ENCODE peak calls at places on chromosomes 3 and 15, in six cellular contexts. A is Calu3, N is GM13977, Y is brain microvascular endothelial cell, P is sigmoid colon, V is body of pancreas. K is an unnamed sample.

GRCh38 chr3:109806929-109807328 is 469.6 kb upstream of the DPPA4 start:
- DNase-seq in A (peak), N (no peak), Y (peak), P (no peak), V (no peak), K (no peak)

GRCh38 chr3:160343132-160343531 is 55.9 kb downstream of the IFT80 start:
- DNase-seq in A (no peak), N (peak), Y (no peak), P (no peak), V (no peak), K (no peak)

GRCh38 chr3:39524107-39524506 is 56.6 kb downstream of the MOBP start:
- DNase-seq in A (no peak), N (no peak), Y (no peak), P (no peak), V (no peak), K (no peak)

GRCh38 chr3:3799173-3800075 is at the start of gene LRRN1:
- DNase-seq in A (peak), N (peak), Y (no peak), P (peak), V (peak), K (no peak)

GRCh38 chr3:31934866-31935265 is 46.2 kb downstream of the OSBPL10 start:
- DNase-seq in A (peak), N (no peak), Y (no peak), P (no peak), V (no peak), K (no peak)

GRCh38 chr3:99859855-99860254 is 42.2 kb downstream of the CMSS1 start:
- DNase-seq in A (no peak), N (no peak), Y (no peak), P (no peak), V (no peak), K (peak)

GRCh38 chr15:91849749-91850161 is 3.8 kb upstream of the SLCO3A1 start:
- DNase-seq in A (no peak), N (no peak), Y (peak), P (no peak), V (no peak), K (no peak)

GRCh38 chr15:77714555-77714954 is 81.8 kb upstream of the LINGO1 start:
- DNase-seq in A (no peak), N (no peak), Y (no peak), P (no peak), V (no peak), K (no peak)

GRCh38 chr15:95300958-95301357 is 1029.5 kb upstream of the NR2F2 start:
- DNase-seq in A (no peak), N (no peak), Y (no peak), P (no peak), V (no peak), K (no peak)

GRCh38 chr3:94772402-94772801 is 709.5 kb downstream of the NSUN3 start:
- DNase-seq in A (no peak), N (no peak), Y (no peak), P (no peak), V (no peak), K (no peak)

GRCh38 chr15:85504739-85505676 is 124.6 kb downstream of the AKAP13 start:
- DNase-seq in A (peak), N (peak), Y (peak), P (no peak), V (peak), K (no peak)

GRCh38 chr3:105836533-105836932 is 32.3 kb downstream of the CBLB start:
- DNase-seq in A (no peak), N (peak), Y (peak), P (no peak), V (no peak), K (peak)

GRCh38 chr3:157405457-157405856 is 31.2 kb upstream of the PTX3 start:
- DNase-seq in A (no peak), N (no peak), Y (peak), P (no peak), V (no peak), K (no peak)

GRCh38 chr3:11290743-11291680 is 18.8 kb downstream of the ATG7 start:
- DNase-seq in A (no peak), N (no peak), Y (peak), P (no peak), V (no peak), K (no peak)

GRCh38 chr15:73335471-73335870 is 33.3 kb downstream of the HCN4 start:
- DNase-seq in A (no peak), N (no peak), Y (no peak), P (peak), V (no peak), K (no peak)

GRCh38 chr3:154901263-154901662 is 178.9 kb upstream of the MME start:
- DNase-seq in A (no peak), N (no peak), Y (no peak), P (no peak), V (no peak), K (no peak)

GRCh38 chr15:69478259-69478687 is 25.7 kb downstream of the RPLP1 start:
- DNase-seq in A (peak), N (peak), Y (no peak), P (no peak), V (peak), K (no peak)

GRCh38 chr3:184354121-184354728 is 7.2 kb downstream of the CLCN2 start:
- DNase-seq in A (peak), N (peak), Y (no peak), P (no peak), V (peak), K (no peak)

GRCh38 chr15:101038327-101039003 is 119.3 kb downstream of the LRRK1 start:
- DNase-seq in A (no peak), N (no peak), Y (no peak), P (no peak), V (no peak), K (no peak)

GRCh38 chr3:138356666-138357409 is 8.5 kb downstream of the MRAS start:
- DNase-seq in A (no peak), N (no peak), Y (no peak), P (peak), V (no peak), K (no peak)

GRCh38 chr15:100095896-100096600 is 245.7 kb downstream of the ADAMTS17 start:
- DNase-seq in A (no peak), N (no peak), Y (no peak), P (no peak), V (no peak), K (no peak)

GRCh38 chr15:61115241-61115640 is 113.9 kb downstream of the RORA start:
- DNase-seq in A (no peak), N (no peak), Y (no peak), P (no peak), V (no peak), K (no peak)

GRCh38 chr3:134799393-134799792 is 4.3 kb downstream of the EPHB1 start:
- DNase-seq in A (no peak), N (no peak), Y (no peak), P (no peak), V (no peak), K (no peak)

GRCh38 chr15:71011503-71012155 is 103.6 kb upstream of the THSD4 start:
- DNase-seq in A (peak), N (no peak), Y (peak), P (no peak), V (peak), K (peak)

GRCh38 chr3:135310317-135310716 is 515.3 kb downstream of the EPHB1 start:
- DNase-seq in A (no peak), N (no peak), Y (no peak), P (no peak), V (no peak), K (no peak)

GRCh38 chr3:12175844-12176453 is 17.2 kb upstream of the TIMP4 start:
- DNase-seq in A (peak), N (peak), Y (peak), P (peak), V (peak), K (no peak)

GRCh38 chr3:121362035-121362734 is 183.6 kb downstream of the POLQ start:
- DNase-seq in A (no peak), N (no peak), Y (no peak), P (no peak), V (no peak), K (no peak)

GRCh38 chr15:73989001-73989798 is 2.9 kb downstream of the STOML1 start:
- DNase-seq in A (peak), N (no peak), Y (peak), P (peak), V (no peak), K (no peak)

GRCh38 chr3:65331730-65332129 is 643.9 kb upstream of the ADAMTS9 start:
- DNase-seq in A (no peak), N (no peak), Y (no peak), P (no peak), V (no peak), K (no peak)

GRCh38 chr3:195005759-195006555 is 265.0 kb downstream of the XXYLT1 start:
- DNase-seq in A (no peak), N (no peak), Y (no peak), P (no peak), V (no peak), K (no peak)
- TF ChIP-seq CTCF in A (no peak), N (no peak), Y (no peak), P (no peak), V (no peak), K (no peak)

GRCh38 chr3:122948398-122948797 is 79.2 kb downstream of the SEMA5B start:
- DNase-seq in A (no peak), N (no peak), Y (no peak), P (no peak), V (no peak), K (no peak)
- TF ChIP-seq CTCF in A (no peak), N (peak), Y (peak), P (no peak), V (no peak), K (no peak)

DNA sequence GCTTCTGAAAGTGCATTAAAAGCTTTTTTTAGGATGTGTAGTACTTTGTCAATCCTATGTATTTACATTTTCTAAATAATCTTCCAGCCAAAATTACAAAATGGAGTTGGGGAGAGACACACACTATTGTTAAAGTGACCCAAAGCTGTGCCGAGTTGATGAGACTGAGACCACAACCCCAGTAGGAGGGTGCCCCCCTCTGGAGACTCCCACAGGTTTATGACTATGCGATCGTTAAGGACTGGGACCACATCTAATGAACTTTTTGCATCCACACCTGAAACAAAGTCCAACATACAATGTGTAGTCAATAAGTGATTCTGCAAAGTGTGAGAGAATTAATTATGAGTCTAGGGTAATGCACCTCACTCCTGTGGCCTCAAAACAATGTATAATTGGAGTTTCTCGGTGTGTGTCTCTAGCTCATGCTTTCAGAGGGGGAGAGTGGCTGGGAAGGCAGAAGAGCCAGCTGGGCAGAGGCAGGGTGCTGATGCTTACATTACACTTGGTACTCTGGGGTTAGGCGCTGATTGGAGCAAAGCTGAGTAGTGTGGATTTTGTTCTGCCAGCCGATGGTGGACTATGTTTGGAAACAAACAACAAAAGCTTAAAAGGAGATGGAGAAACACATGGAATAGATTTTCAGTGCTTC is 102.8 kb downstream of the KCNH8 start:
- DNase-seq in A (peak), N (no peak), Y (no peak), P (no peak), V (peak), K (no peak)
- TF ChIP-seq CTCF in A (no peak), N (no peak), Y (no peak), P (no peak), V (peak), K (no peak)

GRCh38 chr3:107855710-107856109 is 235.1 kb downstream of the CD47 start:
- DNase-seq in A (no peak), N (no peak), Y (peak), P (no peak), V (peak), K (no peak)
- TF ChIP-seq CTCF in A (no peak), N (no peak), Y (no peak), P (no peak), V (no peak), K (no peak)

DNA sequence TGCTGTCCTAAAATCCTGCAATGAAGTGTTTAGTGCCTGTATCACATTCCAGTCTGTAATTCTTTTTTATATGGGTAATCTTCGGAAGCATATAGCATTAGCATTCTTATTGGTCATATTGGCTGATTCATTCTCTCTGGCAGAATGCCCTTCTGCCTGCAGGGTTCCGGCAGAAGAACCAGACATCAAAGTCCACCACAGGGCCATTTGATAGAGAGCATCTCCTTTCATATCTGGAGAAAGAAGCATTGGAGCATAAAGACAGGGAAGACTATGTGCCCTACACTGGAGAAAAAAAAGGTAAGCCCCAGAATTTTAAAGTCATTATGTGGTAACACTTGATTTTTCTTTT is 39.6 kb downstream of the TMOD3 start:
- DNase-seq in A (peak), N (no peak), Y (peak), P (no peak), V (no peak), K (no peak)
- TF ChIP-seq CTCF in A (no peak), N (no peak), Y (no peak), P (no peak), V (no peak), K (no peak)

GRCh38 chr15:65610871-65611718 is at the start of gene INTS14:
- DNase-seq in A (peak), N (peak), Y (peak), P (peak), V (peak), K (peak)
- TF ChIP-seq CTCF in A (peak), N (peak), Y (peak), P (peak), V (peak), K (peak)

GRCh38 chr15:92906563-92907081 is 6.5 kb downstream of the CHD2 start:
- DNase-seq in A (peak), N (peak), Y (peak), P (no peak), V (no peak), K (no peak)
- TF ChIP-seq CTCF in A (no peak), N (no peak), Y (no peak), P (no peak), V (no peak), K (no peak)

GRCh38 chr3:16399473-16399872 is 114.0 kb downstream of the RFTN1 start:
- DNase-seq in A (peak), N (no peak), Y (peak), P (no peak), V (no peak), K (peak)
- TF ChIP-seq CTCF in A (no peak), N (no peak), Y (peak), P (no peak), V (no peak), K (peak)

DNA sequence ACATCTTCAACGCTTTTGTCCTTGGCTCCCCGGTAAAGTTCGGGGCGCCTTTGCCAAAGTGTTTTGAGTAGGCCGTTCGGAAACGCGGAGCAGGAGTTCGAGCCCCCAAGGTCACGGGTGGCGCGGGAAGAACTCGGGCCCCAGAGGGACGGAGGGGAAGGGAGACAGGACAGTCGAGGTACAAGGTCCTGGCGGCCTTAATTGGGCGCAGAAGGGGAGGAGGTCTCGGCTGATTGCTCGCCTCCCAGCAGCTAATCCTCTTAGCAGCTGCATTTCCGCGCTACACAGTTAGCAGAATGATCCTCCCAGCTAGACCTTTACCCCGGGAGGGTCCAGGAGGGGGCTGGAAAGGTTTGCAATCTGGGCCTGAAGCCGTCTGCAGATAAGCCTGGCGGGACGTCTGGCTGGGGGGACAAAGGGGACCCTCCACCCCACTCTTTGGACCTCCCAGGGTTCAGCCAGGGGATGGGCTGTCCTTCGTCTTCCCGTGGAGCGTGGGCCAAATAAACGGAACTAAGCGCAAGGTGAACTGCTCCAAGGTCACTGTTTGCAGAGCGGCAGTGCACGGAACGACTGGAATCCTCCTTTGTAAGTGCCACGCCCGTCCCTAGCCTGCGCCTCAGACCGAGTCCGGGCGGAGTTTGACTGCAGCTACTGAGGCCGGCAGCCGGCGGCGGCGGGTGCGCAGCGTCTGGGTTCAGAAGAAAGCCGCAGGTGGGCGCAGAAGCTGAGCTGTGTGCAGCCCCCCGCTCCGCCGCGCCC is 7.2 kb downstream of the EOMES start:
- DNase-seq in A (peak), N (no peak), Y (no peak), P (no peak), V (no peak), K (no peak)
- TF ChIP-seq CTCF in A (no peak), N (no peak), Y (no peak), P (no peak), V (no peak), K (no peak)